ENCODE peak calls at places on chromosomes 4 and X, in seven cellular contexts. V is tibial artery; S is ACHN; A is NCI-H748 treated with DMSO at 0.1 percent for 48 hours; P is naive B cell; G is stimulated activated CD4-positive, alpha-beta T cell treated with anti-CD3 and anti-CD28 coated beads, Interleukin-12 subunit alpha, Interleukin-12 subunit beta, amount 100 ng/mL, for 48 hours; D is astrocyte of the spinal cord. W is an unnamed sample.

GRCh38 chrX:17082831-17083230 is 136.4 kb downstream of the REPS2 start:
- DNase-seq in V (no peak), S (peak; percentile 19), A (no peak), P (no peak), G (no peak), D (no peak), W (peak; percentile 42)

GRCh38 chr4:25107827-25108516 is 52.3 kb downstream of the SEPSECS start:
- DNase-seq in V (no peak), S (no peak), A (no peak), P (no peak), G (no peak), D (no peak), W (no peak)

GRCh38 chr4:117700111-117700892 is 334.0 kb upstream of the NDST3 start:
- DNase-seq in V (no peak), S (peak; percentile 20), A (no peak), P (no peak), G (no peak), D (no peak), W (no peak)

GRCh38 chrX:136816970-136817369 is 36.2 kb upstream of the ARHGEF6 start:
- DNase-seq in V (no peak), S (no peak), A (no peak), P (no peak), G (no peak), D (peak; percentile 13), W (no peak)

GRCh38 chr4:67779631-67780030 is 25.4 kb upstream of the GNRHR start:
- DNase-seq in V (no peak), S (no peak), A (no peak), P (no peak), G (no peak), D (peak; percentile 17), W (no peak)

GRCh38 chrX:119654112-119654531 is 38.8 kb downstream of the SEPTIN6 start:
- DNase-seq in V (no peak), S (no peak), A (no peak), P (no peak), G (no peak), D (peak; percentile 61), W (no peak)

GRCh38 chr4:172786039-172786792 is 382.4 kb upstream of the GALNT7 start:
- DNase-seq in V (no peak), S (no peak), A (no peak), P (no peak), G (no peak), D (peak; percentile 36), W (no peak)

GRCh38 chrX:136199365-136199764 is 51.8 kb downstream of the MAP7D3 start:
- DNase-seq in V (no peak), S (no peak), A (no peak), P (no peak), G (no peak), D (no peak), W (no peak)

GRCh38 chrX:129945131-129945530 is 37.3 kb upstream of the BCORL1 start:
- DNase-seq in V (no peak), S (no peak), A (no peak), P (no peak), G (no peak), D (no peak), W (no peak)

GRCh38 chr4:184503869-184504300 is 29.5 kb upstream of the IRF2 start:
- DNase-seq in V (no peak), S (no peak), A (no peak), P (peak; percentile 44), G (no peak), D (no peak), W (peak; percentile 21)

GRCh38 chrX:35670894-35671293 is 127.2 kb upstream of the MAGEB16 start:
- DNase-seq in V (no peak), S (no peak), A (no peak), P (no peak), G (no peak), D (no peak), W (no peak)

GRCh38 chr4:23937173-23937572 is 47.3 kb upstream of the PPARGC1A start:
- DNase-seq in V (no peak), S (no peak), A (no peak), P (no peak), G (no peak), D (no peak), W (no peak)

GRCh38 chrX:103878466-103879151 is 46.6 kb upstream of the RAB9B start:
- DNase-seq in V (no peak), S (peak; percentile 88), A (no peak), P (no peak), G (no peak), D (peak; percentile 30), W (peak; percentile 8)

GRCh38 chr4:38803833-38804653 is 548 bp downstream of the TLR1 start:
- DNase-seq in V (no peak), S (no peak), A (no peak), P (peak; percentile 31), G (peak; percentile 8), D (no peak), W (no peak)

GRCh38 chr4:48333587-48333986 is 7.7 kb upstream of the SLAIN2 start:
- DNase-seq in V (no peak), S (no peak), A (no peak), P (no peak), G (no peak), D (no peak), W (no peak)

GRCh38 chrX:44944894-44945293 is 71.9 kb downstream of the KDM6A start:
- DNase-seq in V (no peak), S (no peak), A (no peak), P (no peak), G (no peak), D (no peak), W (no peak)

GRCh38 chr4:144580421-144580820 is 65.5 kb upstream of the HHIP start:
- DNase-seq in V (no peak), S (no peak), A (no peak), P (no peak), G (no peak), D (no peak), W (no peak)

GRCh38 chrX:40144576-40144975 is 46.8 kb upstream of the BCOR start:
- DNase-seq in V (no peak), S (no peak), A (no peak), P (no peak), G (no peak), D (no peak), W (no peak)

GRCh38 chr4:168174308-168174707 is 82.0 kb downstream of the ANXA10 start:
- DNase-seq in V (no peak), S (no peak), A (no peak), P (no peak), G (no peak), D (no peak), W (no peak)

GRCh38 chr4:121938282-121939092 is 13.4 kb downstream of the TRPC3 start:
- DNase-seq in V (no peak), S (no peak), A (no peak), P (no peak), G (no peak), D (no peak), W (peak; percentile 10)

GRCh38 chrX:16114640-16115039 is 8.7 kb upstream of the GRPR start:
- DNase-seq in V (no peak), S (no peak), A (no peak), P (no peak), G (no peak), D (peak; percentile 88), W (no peak)

GRCh38 chr4:99468891-99469290 is 33.7 kb upstream of the ADH7 start:
- DNase-seq in V (no peak), S (no peak), A (no peak), P (no peak), G (no peak), D (no peak), W (no peak)

GRCh38 chr4:31674313-31674947 is 954.3 kb downstream of the PCDH7 start:
- DNase-seq in V (no peak), S (peak; percentile 28), A (no peak), P (no peak), G (no peak), D (no peak), W (peak; percentile 15)

GRCh38 chr4:164204434-164204833 is 549.5 kb upstream of the SMIM31 start:
- DNase-seq in V (no peak), S (peak; percentile 97), A (no peak), P (no peak), G (no peak), D (peak; percentile 74), W (peak; percentile 45)

GRCh38 chr4:186760576-186760975 is 36.9 kb upstream of the FAT1 start:
- DNase-seq in V (no peak), S (no peak), A (no peak), P (no peak), G (no peak), D (peak; percentile 50), W (no peak)

GRCh38 chr4:143406523-143406922 is 69.8 kb downstream of the GAB1 start:
- DNase-seq in V (peak; percentile 93), S (peak; percentile 22), A (no peak), P (no peak), G (no peak), D (peak; percentile 69), W (no peak)

GRCh38 chr4:7570156-7570778 is 135.5 kb upstream of the PSAPL1 start:
- DNase-seq in V (no peak), S (no peak), A (no peak), P (no peak), G (no peak), D (no peak), W (no peak)

GRCh38 chrX:40152706-40153334 is 55.1 kb upstream of the BCOR start:
- DNase-seq in V (peak; percentile 85), S (peak; percentile 28), A (no peak), P (no peak), G (no peak), D (no peak), W (no peak)

GRCh38 chrX:66633541-66633940 is 5.3 kb downstream of the EDA2R start:
- DNase-seq in V (no peak), S (peak; percentile 44), A (no peak), P (no peak), G (no peak), D (peak; percentile 65), W (no peak)

GRCh38 chrX:111483140-111483539 is 28.3 kb upstream of the SERTM2 start:
- DNase-seq in V (no peak), S (peak; percentile 66), A (no peak), P (no peak), G (no peak), D (no peak), W (no peak)

W was measured in HTR-8/SVneo.